ENCODE peak calls at places on chromosomes 2 and 18, in nine cellular contexts. S, R, Y, J, X, U, E, I and H are unnamed samples.

GRCh38 chr18:62332964-62333695 is 8.0 kb downstream of the TNFRSF11A start:
- DNase-seq in Y (no peak), E (no peak), X (no peak), R (no peak), I (no peak), S (no peak), U (no peak), J (no peak), H (no peak)

GRCh38 chr2:160650196-160651108 is 156.8 kb upstream of the RBMS1 start:
- DNase-seq in J (no peak), Y (no peak), S (no peak), R (no peak), I (no peak), U (no peak), X (no peak), E (no peak), H (no peak)

GRCh38 chr2:230899287-230899686 is 25.8 kb downstream of the GPR55 start:
- DNase-seq in U (peak), I (no peak), S (no peak), Y (peak), R (no peak), E (no peak), J (no peak), X (no peak), H (no peak)

GRCh38 chr2:33597026-33597425 is 2.1 kb downstream of the FAM98A start:
- DNase-seq in R (no peak), S (no peak), U (no peak), J (no peak), Y (no peak), I (no peak), X (no peak), E (no peak), H (no peak)

GRCh38 chr2:46814160-46814559 is 101.4 kb downstream of the MCFD2 start:
- DNase-seq in R (no peak), S (peak), X (no peak), I (peak), J (no peak), E (peak), Y (peak), U (peak), H (no peak)

GRCh38 chr18:65754121-65754520 is 3.3 kb downstream of the CDH7 start:
- DNase-seq in J (no peak), U (no peak), E (no peak), R (no peak), X (no peak), Y (no peak), S (peak), I (no peak), H (peak)

GRCh38 chr18:44934894-44935293 is 254.2 kb downstream of the SETBP1 start:
- DNase-seq in R (no peak), I (no peak), Y (no peak), U (no peak), S (no peak), E (no peak), X (no peak), J (no peak), H (no peak)

GRCh38 chr2:241064008-241064801 is 37.9 kb downstream of the MTERF4 start:
- DNase-seq in S (no peak), X (no peak), E (no peak), J (no peak), Y (peak), I (no peak), U (peak), R (peak), H (no peak)

GRCh38 chr18:79687806-79688205 is 8.2 kb downstream of the CTDP1 start:
- DNase-seq in I (peak), X (no peak), R (no peak), E (no peak), U (no peak), J (no peak), Y (no peak), S (peak), H (no peak)

GRCh38 chr2:85429213-85429923 is 10.9 kb downstream of the SH2D6 start:
- DNase-seq in E (no peak), Y (no peak), S (no peak), I (no peak), J (peak), U (no peak), R (no peak), X (no peak), H (no peak)

GRCh38 chr2:79630060-79630459 is 117.2 kb downstream of the CTNNA2 start:
- DNase-seq in U (no peak), R (peak), J (no peak), X (no peak), I (no peak), E (no peak), Y (no peak), S (peak), H (no peak)

GRCh38 chr18:3395466-3395865 is 54.5 kb upstream of the TGIF1 start:
- DNase-seq in R (no peak), I (no peak), X (no peak), J (no peak), S (no peak), Y (no peak), U (no peak), E (no peak), H (no peak)

GRCh38 chr2:170973492-170974303 is 44.6 kb downstream of the GORASP2 start:
- DNase-seq in U (peak), S (peak), R (peak), E (peak), I (peak), Y (peak), J (peak), X (peak), H (peak)

GRCh38 chr2:53347219-53347618 is 420.4 kb upstream of the CHAC2 start:
- DNase-seq in Y (no peak), X (no peak), I (no peak), R (no peak), U (no peak), S (no peak), J (no peak), E (no peak), H (no peak)

GRCh38 chr18:12837747-12838146 is 46.3 kb downstream of the PTPN2 start:
- DNase-seq in X (no peak), E (no peak), S (peak), Y (no peak), R (no peak), J (no peak), I (peak), U (no peak), H (no peak)

GRCh38 chr2:171957061-171957460 is 34.8 kb downstream of the HAT1 start:
- DNase-seq in X (peak), J (peak), Y (no peak), U (peak), S (no peak), R (no peak), E (peak), I (peak), H (no peak)